ENCODE peak calls at places on chromosomes 11 and 22, in four cellular contexts. D, S, M and X are unnamed samples.

GRCh38 chr22:50548913-50549790 is 3.5 kb downstream of the KLHDC7B start:
- DNase-seq in S (no peak), D (no peak), M (peak), X (no peak)

GRCh38 chr11:12413141-12414055 is 36.0 kb downstream of the PARVA start:
- DNase-seq in D (no peak), M (no peak), S (no peak), X (no peak)

GRCh38 chr11:77793972-77794371 is 26.6 kb downstream of the RSF1 start:
- DNase-seq in S (no peak), D (no peak), M (no peak), X (no peak)

GRCh38 chr22:21727768-21728167 is 7.8 kb downstream of the YPEL1 start:
- DNase-seq in D (no peak), S (no peak), M (no peak), X (no peak)

GRCh38 chr11:2700415-2701211 is 819 bp upstream of the KCNQ1OT1 start:
- DNase-seq in S (peak), D (no peak), M (peak), X (no peak)

GRCh38 chr11:10694481-10695239 is 1.1 kb upstream of the IRAG1 start:
- DNase-seq in S (no peak), M (no peak), D (no peak), X (no peak)

GRCh38 chr11:5696210-5696609 is 6.6 kb downstream of the TRIM22 start:
- DNase-seq in D (no peak), S (no peak), M (no peak), X (no peak)

GRCh38 chr22:42928969-42929837 is 72.1 kb upstream of the ARFGAP3 start:
- DNase-seq in M (no peak), D (no peak), S (no peak), X (no peak)

GRCh38 chr22:17057959-17058814 is 26.6 kb upstream of the IL17RA start:
- DNase-seq in S (peak), M (peak), D (peak), X (peak)

GRCh38 chr22:50189849-50190181 is 4.1 kb downstream of the TRABD start:
- DNase-seq in D (no peak), M (no peak), S (peak), X (no peak)

GRCh38 chr11:2762031-2762380 is 62.2 kb upstream of the KCNQ1OT1 start:
- DNase-seq in D (no peak), S (no peak), M (no peak), X (no peak)

GRCh38 chr11:118907051-118907748 is 18.5 kb downstream of the BCL9L start:
- DNase-seq in M (peak), D (no peak), S (peak), X (no peak)

GRCh38 chr11:28874706-28875105 is 766.5 kb downstream of the METTL15 start:
- DNase-seq in S (no peak), M (no peak), D (no peak), X (no peak)

GRCh38 chr11:123180574-123180973 is 14.5 kb downstream of the CLMP start:
- DNase-seq in M (no peak), D (no peak), S (no peak), X (no peak)

GRCh38 chr11:117814766-117815261 is 9.7 kb downstream of the FXYD2 start:
- DNase-seq in S (peak), D (no peak), M (peak), X (no peak)

GRCh38 chr11:108897071-108897481 is 232.2 kb downstream of the DDX10 start:
- DNase-seq in D (no peak), M (no peak), S (no peak), X (no peak)

GRCh38 chr11:28566643-28567042 is 458.5 kb downstream of the METTL15 start:
- DNase-seq in D (peak), M (peak), S (peak), X (peak)

GRCh38 chr22:27377501-27377900 is 424.1 kb downstream of the MN1 start:
- DNase-seq in M (no peak), S (no peak), D (no peak), X (no peak)

GRCh38 chr11:71476031-71476430 is 23.0 kb downstream of the NADSYN1 start:
- DNase-seq in M (no peak), S (no peak), D (no peak), X (no peak)

GRCh38 chr22:41449321-41449720 is 2.7 kb upstream of the TOB2 start:
- DNase-seq in S (no peak), M (no peak), D (no peak), X (no peak)